ENCODE peak calls at places on chromosomes 13 and 19, in eight cellular contexts. Q is HCT116, H is GM23338, W is suprapubic skin, X is transverse colon, A is HL-60, K is spleen, T is upper lobe of left lung. M is an unnamed sample.
A peak's percentile ranks its signal among the peaks of the same experiment; 100 is the strongest.

GRCh38 chr19:11164879-11165406 is 9.4 kb upstream of the SPC24 start:
- DNase-seq in K (no peak), Q (no peak), H (no peak), T (no peak), W (peak; percentile 89), X (peak; percentile 70), A (no peak), M (peak; percentile 19)

GRCh38 chr19:13117772-13118423 is at the start of gene NACC1:
- DNase-seq in H (peak; percentile 94), Q (peak; percentile 89), K (peak; percentile 98), A (peak; percentile 89), X (peak; percentile 91), T (peak; percentile 98), W (peak; percentile 92), M (peak; percentile 85)

GRCh38 chr13:23074054-23074805 is 106.5 kb upstream of the SGCG start:
- DNase-seq in H (no peak), K (no peak), A (no peak), X (no peak), W (no peak), Q (no peak), T (no peak), M (no peak)

GRCh38 chr13:48161530-48162179 is 66.8 kb upstream of the MED4 start:
- DNase-seq in Q (no peak), A (peak; percentile 90), K (peak; percentile 88), W (peak; percentile 83), T (no peak), H (no peak), X (peak; percentile 26), M (no peak)

GRCh38 chr19:28296506-28296905 is 916.4 kb downstream of the UQCRFS1 start:
- DNase-seq in T (no peak), K (no peak), A (no peak), H (no peak), W (no peak), X (no peak), Q (no peak), M (no peak)

GRCh38 chr13:77533875-77534788 is 1.4 kb upstream of the SCEL start:
- DNase-seq in K (no peak), T (no peak), H (peak; percentile 12), X (no peak), W (no peak), Q (no peak), A (no peak), M (no peak)

GRCh38 chr13:67118277-67118676 is 111.9 kb downstream of the PCDH9 start:
- DNase-seq in W (no peak), X (no peak), A (no peak), Q (no peak), H (no peak), T (no peak), K (no peak), M (no peak)

GRCh38 chr13:51697181-51697580 is 106.8 kb downstream of the DHRS12 start:
- DNase-seq in X (no peak), T (no peak), H (no peak), K (no peak), A (no peak), W (no peak), Q (no peak), M (no peak)

GRCh38 chr19:18590273-18591272 is 2.0 kb downstream of the REX1BD start:
- DNase-seq in W (no peak), Q (peak; percentile 96), A (no peak), T (peak; percentile 46), X (peak; percentile 49), H (peak; percentile 99), K (no peak), M (no peak)

GRCh38 chr19:10431943-10432735 is 11.8 kb downstream of the PDE4A start:
- DNase-seq in A (no peak), T (peak; percentile 95), X (peak; percentile 86), W (peak; percentile 82), H (peak; percentile 60), Q (no peak), K (peak; percentile 92), M (peak; percentile 41)

GRCh38 chr19:4054471-4055208 is 12.1 kb downstream of the ZBTB7A start:
- DNase-seq in A (no peak), W (peak; percentile 62), K (no peak), Q (no peak), T (peak; percentile 86), H (peak; percentile 1), X (no peak), M (no peak)

GRCh38 chr13:27556109-27556508 is 64.2 kb downstream of the LNX2 start:
- DNase-seq in T (no peak), H (no peak), Q (no peak), W (no peak), X (no peak), A (peak; percentile 62), K (no peak), M (no peak)

GRCh38 chr19:19749332-19750130 is 16.6 kb upstream of the ZNF14 start:
- DNase-seq in W (no peak), X (no peak), Q (no peak), K (no peak), H (no peak), A (no peak), T (peak; percentile 22), M (no peak)

GRCh38 chr13:34208326-34208725 is 390.4 kb downstream of the RFC3 start:
- DNase-seq in X (no peak), A (no peak), T (no peak), H (no peak), W (no peak), Q (no peak), K (no peak), M (no peak)

GRCh38 chr13:102825400-102825799 is 20.4 kb upstream of the ERCC5 start:
- DNase-seq in X (no peak), W (no peak), T (no peak), K (no peak), A (no peak), Q (no peak), H (peak; percentile 40), M (no peak)

GRCh38 chr13:102830646-102831045 is 15.2 kb upstream of the ERCC5 start:
- DNase-seq in T (no peak), Q (no peak), X (peak; percentile 67), A (no peak), K (no peak), H (peak; percentile 7), W (no peak), M (peak; percentile 26)

DNA sequence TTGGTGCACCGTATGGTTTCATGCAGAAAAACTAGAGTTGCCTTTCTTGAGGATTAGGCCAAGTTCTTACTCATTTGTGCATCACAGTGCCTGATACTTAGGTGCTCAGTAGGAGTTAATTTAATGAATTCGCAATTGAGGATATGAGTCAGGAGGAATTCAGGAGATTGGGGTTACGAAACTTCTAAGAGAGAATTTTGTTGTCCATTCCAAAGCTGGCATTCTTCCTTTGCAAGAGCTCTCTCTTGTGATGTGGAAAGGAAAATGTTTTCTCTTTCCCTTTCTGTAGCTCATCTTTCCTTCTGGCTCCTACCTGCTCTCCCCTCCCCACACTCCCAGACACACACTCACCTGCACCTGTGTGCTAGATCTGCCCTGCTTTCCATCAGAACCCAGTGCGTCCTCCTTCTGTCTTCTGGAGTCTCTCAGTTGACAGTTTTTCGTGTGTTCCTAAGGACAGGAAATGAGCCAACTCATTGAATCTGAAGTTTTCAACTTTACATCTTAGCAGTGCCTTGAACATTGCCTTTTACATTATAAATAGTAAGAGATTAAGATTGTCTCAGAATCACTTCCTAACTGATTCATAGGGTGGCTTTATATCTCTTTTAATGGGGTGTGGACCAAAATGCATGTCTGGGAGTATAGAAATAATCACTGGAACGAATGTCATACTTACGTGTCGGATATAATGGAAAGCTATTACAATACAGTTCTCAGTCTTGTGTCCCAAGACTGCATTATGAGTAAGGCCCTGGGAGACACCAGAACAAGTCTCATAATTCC is 19.7 kb upstream of the ERCC5 start:
- DNase-seq in T (no peak), Q (no peak), W (no peak), H (peak; percentile 28), K (no peak), A (no peak), X (no peak), M (no peak)
- H3K4me3 ChIP-seq in T (no peak overlapping the region), Q (no peak overlapping the region), W (no peak overlapping the region), H (no peak overlapping the region), K (no peak overlapping the region), A (no peak overlapping the region), X (no peak overlapping the region), M (no peak overlapping the region)

DNA sequence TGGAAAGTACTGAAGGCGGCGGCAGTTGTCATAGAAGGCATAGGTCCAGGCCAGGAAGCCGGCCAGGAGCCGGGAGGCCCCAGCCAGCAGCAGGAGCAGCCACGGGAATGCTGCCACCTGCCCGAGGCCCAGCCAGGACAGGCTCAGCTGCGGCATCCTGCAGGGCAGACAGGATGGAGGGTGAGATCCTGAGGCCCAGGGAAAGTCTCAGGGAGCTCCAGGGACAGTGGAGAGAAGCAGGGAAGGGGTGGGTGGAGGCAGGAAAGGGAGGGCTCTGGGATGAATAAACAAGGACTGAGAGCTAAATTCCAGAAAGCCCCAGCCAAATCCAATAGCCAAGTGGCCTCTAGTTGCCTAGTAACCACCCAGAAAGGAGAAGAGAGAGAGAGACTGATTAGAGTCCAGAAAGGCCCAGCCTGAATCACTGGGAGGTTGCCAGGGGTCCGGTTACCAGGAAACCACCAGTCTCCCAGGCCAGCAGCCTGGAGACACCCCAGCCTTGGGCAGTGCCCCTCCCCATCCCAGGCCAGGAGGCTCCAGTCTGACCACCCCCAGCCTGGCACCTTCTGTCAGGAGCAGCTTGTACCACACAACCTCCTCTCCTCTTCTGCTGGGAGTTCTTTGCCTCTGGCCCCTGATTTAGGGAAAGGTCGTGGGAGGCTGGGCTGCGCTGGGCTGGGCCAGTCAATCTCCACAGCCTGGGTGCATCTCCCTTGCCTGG is 7.5 kb upstream of the OR10H5 start:
- DNase-seq in X (peak; percentile 61), T (peak; percentile 83), K (no peak), Q (no peak), H (no peak), W (peak; percentile 76), A (no peak), M (peak; percentile 60)
- TF ChIP-seq POLR2AphosphoS5 in X (no peak), T (no peak), K (no peak), Q (no peak), H (no peak), W (no peak), A (no peak), M (no peak)

GRCh38 chr13:40404967-40405716 is 261.3 kb downstream of the FOXO1 start:
- DNase-seq in A (no peak), X (no peak), T (no peak), Q (no peak), K (no peak), W (no peak), H (no peak), M (no peak)

GRCh38 chr13:40404407-40404806 is 262.0 kb downstream of the FOXO1 start:
- DNase-seq in Q (no peak), K (no peak), H (no peak), T (no peak), W (no peak), A (no peak), X (no peak), M (no peak)

GRCh38 chr13:40408602-40409001 is 257.8 kb downstream of the FOXO1 start:
- DNase-seq in X (no peak), W (no peak), A (no peak), H (no peak), K (no peak), T (no peak), Q (peak; percentile 40), M (no peak)

GRCh38 chr13:40407567-40407966 is 258.9 kb downstream of the FOXO1 start:
- DNase-seq in X (no peak), H (no peak), A (no peak), W (no peak), T (no peak), Q (no peak), K (no peak), M (no peak)

GRCh38 chr13:40406405-40407138 is 259.9 kb downstream of the FOXO1 start:
- DNase-seq in X (no peak), W (no peak), K (no peak), A (no peak), T (no peak), Q (peak; percentile 26), H (no peak), M (no peak)
- H3K27ac ChIP-seq in X (peak overlapping the region; percentile 53), W (peak overlapping the region; percentile 29), K (no peak overlapping the region), A (no peak overlapping the region), T (peak overlapping the region; percentile 40), Q (peak overlapping the region; percentile 21), H (no peak overlapping the region), M (peak overlapping the region; percentile 36)

GRCh38 chr13:84118845-84119409 is 236.7 kb upstream of the SLITRK1 start:
- DNase-seq in X (no peak), W (no peak), K (no peak), A (no peak), T (no peak), Q (no peak), H (no peak), M (no peak)
- H3K4me3 ChIP-seq in X (no peak overlapping the region), W (no peak overlapping the region), K (no peak overlapping the region), A (no peak overlapping the region), T (no peak overlapping the region), Q (no peak overlapping the region), H (no peak overlapping the region), M (no peak overlapping the region)